ENCODE peak calls at places on chromosomes 1 and 21, in five cellular contexts. S, A, Q, D and W are unnamed samples.

GRCh38 chr1:58670200-58670599 is 29.7 kb downstream of the MYSM1 start:
- DNase-seq in S (no peak), A (no peak), Q (no peak), D (no peak), W (no peak)

GRCh38 chr1:225862581-225862950 is 19.6 kb downstream of the TMEM63A start:
- DNase-seq in S (no peak), A (no peak), Q (no peak), D (no peak), W (no peak)

GRCh38 chr1:171948491-171948890 is 107.2 kb downstream of the DNM3 start:
- DNase-seq in S (no peak), A (no peak), Q (peak), D (no peak), W (no peak)

GRCh38 chr21:37253991-37254390 is 13.1 kb downstream of the VPS26C start:
- DNase-seq in S (no peak), A (no peak), Q (no peak), D (no peak), W (no peak)

GRCh38 chr21:45630066-45630694 is 13.3 kb upstream of the PCBP3 start:
- DNase-seq in S (no peak), A (no peak), Q (no peak), D (no peak), W (no peak)

GRCh38 chr21:33308586-33309490 is 15.9 kb upstream of the IFNAR1 start:
- DNase-seq in S (peak), A (peak), Q (peak), D (no peak), W (no peak)

GRCh38 chr1:21859669-21860179 is 47.7 kb downstream of the LDLRAD2 start:
- DNase-seq in S (no peak), A (no peak), Q (no peak), D (no peak), W (peak)

GRCh38 chr1:63662846-63663245 is 69.6 kb downstream of the PGM1 start:
- DNase-seq in S (no peak), A (no peak), Q (no peak), D (no peak), W (peak)

GRCh38 chr1:157170677-157171515 is 32.7 kb upstream of the ETV3 start:
- DNase-seq in S (peak), A (no peak), Q (peak), D (no peak), W (no peak)

GRCh38 chr1:161013104-161013590 is 7.8 kb downstream of the F11R start:
- DNase-seq in S (no peak), A (no peak), Q (peak), D (no peak), W (peak)

GRCh38 chr1:197423006-197423405 is 155.0 kb downstream of the CRB1 start:
- DNase-seq in S (no peak), A (peak), Q (peak), D (no peak), W (no peak)

GRCh38 chr1:33710989-33711388 is 152.9 kb upstream of the HMGB4 start:
- DNase-seq in S (no peak), A (no peak), Q (no peak), D (no peak), W (no peak)

GRCh38 chr1:45522324-45523104 is 830 bp upstream of the PRDX1 start:
- DNase-seq in S (no peak), A (no peak), Q (peak), D (no peak), W (no peak)

GRCh38 chr1:229273507-229274232 is 2.8 kb downstream of the RAB4A start:
- DNase-seq in S (no peak), A (no peak), Q (peak), D (no peak), W (no peak)

GRCh38 chr1:181028241-181029014 is 5.4 kb upstream of the MR1 start:
- DNase-seq in S (no peak), A (no peak), Q (peak), D (no peak), W (no peak)

GRCh38 chr21:33265664-33266049 is 510 bp upstream of the IL10RB start:
- DNase-seq in S (peak), A (no peak), Q (peak), D (peak), W (peak)

GRCh38 chr1:185567006-185567405 is 167.2 kb upstream of the HMCN1 start:
- DNase-seq in S (no peak), A (no peak), Q (peak), D (peak), W (no peak)

GRCh38 chr1:56327195-56327594 is 252.2 kb downstream of the PLPP3 start:
- DNase-seq in S (no peak), A (no peak), Q (no peak), D (no peak), W (no peak)

GRCh38 chr1:47781171-47781959 is 215.8 kb downstream of the TRABD2B start:
- DNase-seq in S (no peak), A (no peak), Q (no peak), D (no peak), W (peak)

GRCh38 chr1:36771222-36771621 is 263.1 kb downstream of the GRIK3 start:
- DNase-seq in S (no peak), A (no peak), Q (no peak), D (no peak), W (no peak)

GRCh38 chr1:80054129-80054528 is 1047.6 kb upstream of the ADGRL4 start:
- DNase-seq in S (no peak), A (peak), Q (peak), D (no peak), W (no peak)

GRCh38 chr21:41580758-41581554 is 73.0 kb upstream of the TMPRSS2 start:
- DNase-seq in S (peak), A (no peak), Q (no peak), D (no peak), W (no peak)

GRCh38 chr1:8104278-8105236 is 78.4 kb upstream of the ERRFI1 start:
- DNase-seq in S (no peak), A (no peak), Q (no peak), D (peak), W (no peak)

GRCh38 chr1:51210055-51210454 is 26.0 kb upstream of the RNF11 start:
- DNase-seq in S (no peak), A (no peak), Q (no peak), D (no peak), W (no peak)

GRCh38 chr1:60573726-60574409 is 500.3 kb upstream of the C1orf87 start:
- DNase-seq in S (no peak), A (peak), Q (peak), D (no peak), W (no peak)

GRCh38 chr1:67850611-67851075 is 17.4 kb upstream of the GNG12 start:
- DNase-seq in S (peak), A (peak), Q (peak), D (no peak), W (peak)

GRCh38 chr1:210882414-210883221 is 251.3 kb downstream of the KCNH1 start:
- DNase-seq in S (no peak), A (no peak), Q (peak), D (no peak), W (no peak)

GRCh38 chr1:1080951-1081310 is 6.8 kb upstream of the RNF223 start:
- DNase-seq in S (peak), A (no peak), Q (no peak), D (no peak), W (peak)

GRCh38 chr1:151512326-151512725 is 1.1 kb downstream of the CGN start:
- DNase-seq in S (no peak), A (no peak), Q (no peak), D (no peak), W (no peak)

GRCh38 chr1:50352428-50352827 is 70.8 kb downstream of the DMRTA2 start:
- DNase-seq in S (no peak), A (no peak), Q (no peak), D (no peak), W (no peak)

GRCh38 chr1:201374376-201374775 is 3.1 kb downstream of the TNNT2 start:
- DNase-seq in S (no peak), A (no peak), Q (no peak), D (no peak), W (no peak)

GRCh38 chr1:17912491-17912890 is 157.4 kb downstream of the ACTL8 start:
- DNase-seq in S (no peak), A (no peak), Q (no peak), D (no peak), W (no peak)

GRCh38 chr1:51570063-51570720 is 46.7 kb upstream of the OSBPL9 start:
- DNase-seq in S (no peak), A (no peak), Q (no peak), D (peak), W (no peak)

GRCh38 chr1:232667781-232668101 is 37.8 kb upstream of the SIPA1L2 start:
- DNase-seq in S (no peak), A (no peak), Q (no peak), D (no peak), W (no peak)

GRCh38 chr1:47650205-47650604 is 212.4 kb downstream of the FOXD2 start:
- DNase-seq in S (peak), A (peak), Q (peak), D (no peak), W (peak)

GRCh38 chr1:22271847-22272801 is 129.2 kb upstream of the WNT4 start:
- DNase-seq in S (no peak), A (no peak), Q (no peak), D (no peak), W (no peak)